ENCODE peak calls at places on chromosomes 2 and 18, in five cellular contexts. K is NCI-H146; B is effector CD4-positive, alpha-beta T cell; T is fibroblast of lung; H is IMR-90. V is an unnamed sample.

GRCh38 chr2:68163641-68164040 is 6.0 kb downstream of the PNO1 start:
- DNase-seq in K (no peak), B (no peak), T (no peak), H (no peak), V (no peak)

GRCh38 chr18:23981369-23981768 is 33.2 kb upstream of the TTC39C start:
- DNase-seq in K (peak), B (no peak), T (no peak), H (no peak), V (no peak)

GRCh38 chr2:27814772-27815171 is 43.3 kb downstream of the MRPL33 start:
- DNase-seq in K (no peak), B (no peak), T (no peak), H (no peak), V (no peak)

GRCh38 chr2:229057997-229058553 is 213.0 kb downstream of the PID1 start:
- DNase-seq in K (peak), B (no peak), T (no peak), H (no peak), V (no peak)

GRCh38 chr2:217691920-217692666 is 310.7 kb downstream of the TNS1 start:
- DNase-seq in K (no peak), B (no peak), T (peak), H (peak), V (peak)

GRCh38 chr2:233105156-233105895 is 45.2 kb downstream of the INPP5D start:
- DNase-seq in K (no peak), B (no peak), T (no peak), H (no peak), V (no peak)

GRCh38 chr2:171410101-171410500 is 23.7 kb downstream of the METTL8 start:
- DNase-seq in K (no peak), B (no peak), T (peak), H (peak), V (peak)

GRCh38 chr2:88753833-88754584 is 62.5 kb downstream of the RPIA start:
- DNase-seq in K (no peak), B (no peak), T (peak), H (peak), V (no peak)

GRCh38 chr18:58362829-58363231 is 266.1 kb downstream of the ALPK2 start:
- DNase-seq in K (no peak), B (no peak), T (peak), H (peak), V (peak)

GRCh38 chr2:120933693-120934092 is 198.0 kb downstream of the GLI2 start:
- DNase-seq in K (no peak), B (no peak), T (no peak), H (no peak), V (no peak)

GRCh38 chr2:98503481-98504096 is 58.9 kb downstream of the INPP4A start:
- DNase-seq in K (no peak), B (no peak), T (no peak), H (peak), V (no peak)

GRCh38 chr18:63078471-63078870 is 241.1 kb downstream of the BCL2 start:
- DNase-seq in K (no peak), B (no peak), T (no peak), H (no peak), V (no peak)

GRCh38 chr2:158893057-158893456 is 75.4 kb upstream of the TANC1 start:
- DNase-seq in K (no peak), B (no peak), T (peak), H (peak), V (peak)

GRCh38 chr2:144708641-144709040 is 188.7 kb upstream of the ZEB2 start:
- DNase-seq in K (no peak), B (no peak), T (no peak), H (no peak), V (no peak)

GRCh38 chr18:33664528-33664927 is 86.5 kb downstream of the ASXL3 start:
- DNase-seq in K (no peak), B (no peak), T (no peak), H (no peak), V (no peak)

GRCh38 chr18:33135951-33136660 is 304.4 kb downstream of the CCDC178 start:
- DNase-seq in K (peak), B (no peak), T (no peak), H (no peak), V (no peak)

GRCh38 chr18:12608292-12608691 is 49.6 kb downstream of the SPIRE1 start:
- DNase-seq in K (no peak), B (no peak), T (peak), H (peak), V (peak)

GRCh38 chr2:226693521-226693920 is 106.1 kb downstream of the IRS1 start:
- DNase-seq in K (no peak), B (no peak), T (no peak), H (no peak), V (no peak)

GRCh38 chr2:228767196-228767595 is 503.9 kb downstream of the PID1 start:
- DNase-seq in K (no peak), B (no peak), T (peak), H (peak), V (peak)

GRCh38 chr2:128187032-128187654 is 96.1 kb downstream of the UGGT1 start:
- DNase-seq in K (no peak), B (no peak), T (peak), H (peak), V (peak)

GRCh38 chr2:181947273-181947672 is 38.4 kb upstream of the PPP1R1C start:
- DNase-seq in K (no peak), B (no peak), T (no peak), H (no peak), V (no peak)

GRCh38 chr2:161662373-161662772 is 38.2 kb downstream of the SLC4A10 start:
- DNase-seq in K (no peak), B (no peak), T (no peak), H (no peak), V (no peak)

GRCh38 chr18:74541703-74542555 is 7.6 kb downstream of the CNDP1 start:
- DNase-seq in K (peak), B (no peak), T (no peak), H (no peak), V (no peak)

GRCh38 chr18:42931501-42931900 is 184.0 kb downstream of the RIT2 start:
- DNase-seq in K (no peak), B (no peak), T (peak), H (peak), V (no peak)

GRCh38 chr2:51781691-51782090 is 749.8 kb upstream of the NRXN1 start:
- DNase-seq in K (no peak), B (no peak), T (no peak), H (no peak), V (no peak)

V was measured in EH.